ENCODE peak calls at places on chromosomes 1 and 21, in six cellular contexts. Q is AG04449; M is tibial nerve; I is WERI-Rb-1; E is left lung; D is CD8-positive, alpha-beta T cell. B is an unnamed sample.

GRCh38 chr1:115705085-115706008 is 63.2 kb downstream of the CASQ2 start:
- DNase-seq in Q (no peak), M (no peak), I (no peak), E (no peak), D (no peak), B (no peak)

GRCh38 chr1:154493276-154493675 is 8.7 kb upstream of the TDRD10 start:
- DNase-seq in Q (no peak), M (no peak), I (no peak), E (peak), D (no peak), B (no peak)

GRCh38 chr21:31198575-31198974 is 145.5 kb downstream of the TIAM1 start:
- DNase-seq in Q (peak), M (peak), I (no peak), E (no peak), D (no peak), B (peak)

GRCh38 chr1:200029035-200029623 is 1.6 kb downstream of the NR5A2 start:
- DNase-seq in Q (no peak), M (no peak), I (peak), E (no peak), D (no peak), B (no peak)

GRCh38 chr1:179587336-179587735 is 4.3 kb upstream of the TDRD5 start:
- DNase-seq in Q (no peak), M (no peak), I (no peak), E (no peak), D (no peak), B (no peak)

GRCh38 chr1:92329356-92330129 is 30.7 kb downstream of the RPAP2 start:
- DNase-seq in Q (peak), M (no peak), I (no peak), E (no peak), D (no peak), B (no peak)

GRCh38 chr21:35743571-35743970 is 316.8 kb downstream of the SETD4 start:
- DNase-seq in Q (no peak), M (no peak), I (no peak), E (no peak), D (no peak), B (no peak)

GRCh38 chr1:113388621-113389355 is 1.5 kb upstream of the MAGI3 start:
- DNase-seq in Q (no peak), M (no peak), I (peak), E (no peak), D (no peak), B (peak)

GRCh38 chr1:10722803-10723202 is 73.6 kb downstream of the CASZ1 start:
- DNase-seq in Q (no peak), M (no peak), I (no peak), E (no peak), D (no peak), B (no peak)

GRCh38 chr1:2111674-2112035 is 61.4 kb downstream of the PRKCZ start:
- DNase-seq in Q (no peak), M (no peak), I (no peak), E (no peak), D (no peak), B (no peak)

GRCh38 chr1:226884116-226884515 is 13.7 kb downstream of the PSEN2 start:
- DNase-seq in Q (no peak), M (no peak), I (peak), E (peak), D (no peak), B (no peak)

GRCh38 chr1:180486092-180486491 is 16.3 kb downstream of the ACBD6 start:
- DNase-seq in Q (no peak), M (no peak), I (no peak), E (no peak), D (no peak), B (no peak)

GRCh38 chr1:111789077-111789476 is 33.4 kb downstream of the DDX20 start:
- DNase-seq in Q (no peak), M (no peak), I (peak), E (no peak), D (no peak), B (no peak)

GRCh38 chr1:205066221-205066818 is 17.9 kb downstream of the TMEM81 start:
- DNase-seq in Q (no peak), M (no peak), I (peak), E (no peak), D (no peak), B (peak)

GRCh38 chr1:1371741-1372711 is 3.0 kb downstream of the AURKAIP1 start:
- DNase-seq in Q (no peak), M (peak), I (peak), E (no peak), D (peak), B (peak)

GRCh38 chr1:8947127-8947691 is 1.5 kb downstream of the CA6 start:
- DNase-seq in Q (no peak), M (no peak), I (no peak), E (no peak), D (no peak), B (no peak)

GRCh38 chr21:27213328-27213727 is 246.4 kb upstream of the ADAMTS5 start:
- DNase-seq in Q (no peak), M (no peak), I (no peak), E (no peak), D (no peak), B (peak)

DNA sequence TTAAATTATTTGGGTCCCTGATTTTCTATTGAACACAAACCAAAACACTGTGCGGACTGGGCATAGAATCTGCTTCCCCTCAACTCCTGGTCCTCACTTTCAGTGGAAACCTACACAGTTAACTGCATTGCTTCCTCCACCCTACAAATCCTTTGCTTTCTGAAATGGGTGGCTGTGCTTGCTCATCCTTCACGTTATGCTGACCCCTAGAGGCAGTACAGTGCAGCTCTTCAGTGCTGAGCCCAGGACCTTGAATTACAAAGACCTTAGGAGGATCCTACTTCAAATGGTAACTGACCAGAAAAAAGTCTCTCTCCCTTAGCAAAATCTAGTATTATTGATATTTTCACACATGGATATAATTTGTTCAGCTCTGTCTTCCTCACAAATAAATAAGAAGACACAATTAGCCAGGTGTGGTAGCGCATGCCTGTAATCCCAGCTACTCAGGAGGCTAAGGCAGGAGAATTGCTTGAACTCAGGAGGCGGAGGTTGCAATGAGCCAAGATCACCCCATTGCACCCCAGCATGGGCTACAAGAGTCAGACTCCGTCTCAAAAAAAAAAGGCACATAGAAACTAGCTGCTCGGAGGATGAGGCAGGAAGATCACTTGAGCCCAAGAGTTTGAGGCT is 63.4 kb upstream of the L1TD1 start:
- DNase-seq in Q (no peak), M (peak), I (peak), E (no peak), D (peak), B (peak)
- TF ChIP-seq CTCF in Q (peak), M (peak), I (peak), E (peak), D (peak), B (peak)

GRCh38 chr1:17356387-17356992 is 15.5 kb upstream of the PADI6 start:
- DNase-seq in Q (no peak), M (no peak), I (no peak), E (no peak), D (no peak), B (no peak)
- H3K4me3 ChIP-seq in Q (no peak), M (no peak), I (no peak), E (no peak), D (peak), B (no peak)

GRCh38 chr1:13228343-13228781 is 2.4 kb upstream of the PRAMEF18 start:
- DNase-seq in Q (no peak), M (no peak), I (peak), E (no peak), D (peak), B (no peak)
- TF ChIP-seq CTCF in Q (no peak), M (no peak), I (peak), E (peak), D (peak), B (no peak)

DNA sequence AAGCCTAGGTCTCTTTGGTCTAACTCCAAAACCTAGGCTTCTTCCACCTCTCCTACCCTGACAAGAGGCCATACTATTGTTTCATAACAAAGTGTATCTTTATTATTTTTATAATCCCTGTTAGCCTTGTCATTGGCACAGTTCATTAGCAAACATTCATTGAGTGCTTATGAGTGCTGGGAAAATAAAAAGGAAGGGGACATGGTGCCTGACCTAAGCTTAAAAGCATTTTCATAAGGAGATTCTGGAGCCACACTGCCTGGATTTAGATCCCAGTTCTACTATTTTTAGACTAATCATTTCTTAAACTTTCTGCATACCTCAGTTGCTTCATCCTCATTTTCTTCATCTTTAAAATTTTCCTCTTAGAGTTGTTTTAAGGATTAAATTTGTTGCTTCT is 251.1 kb upstream of the SGIP1 start:
- DNase-seq in Q (no peak), M (no peak), I (no peak), E (no peak), D (no peak), B (peak)
- H3K4me3 ChIP-seq in Q (no peak), M (no peak), I (no peak), E (no peak), D (no peak), B (no peak)

GRCh38 chr1:25204797-25205441 is 27.4 kb downstream of the SYF2 start:
- DNase-seq in Q (peak), M (no peak), I (no peak), E (no peak), D (peak), B (peak)
- TF ChIP-seq CTCF in Q (peak), M (peak), I (peak), E (peak), D (peak), B (peak)

DNA sequence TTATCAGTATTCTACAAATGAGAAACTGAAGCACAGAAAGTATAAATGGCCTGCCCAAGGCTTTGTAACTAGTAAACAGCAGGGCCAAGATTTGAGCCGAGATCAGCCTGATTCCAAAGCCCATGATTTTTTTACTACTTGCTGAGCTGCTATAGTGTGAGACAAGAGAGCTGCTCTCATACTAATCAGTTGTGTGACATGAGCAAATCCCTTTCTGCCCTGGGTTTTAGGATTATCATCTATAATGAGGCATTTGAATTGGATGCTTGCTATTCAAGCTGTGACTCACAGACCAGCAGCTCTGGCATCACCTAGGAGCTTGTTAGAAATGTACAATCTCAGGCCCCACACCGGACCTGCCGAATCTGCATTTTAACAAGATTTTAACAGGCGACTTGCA is 6.1 kb downstream of the LRRC53 start:
- DNase-seq in Q (no peak), M (no peak), I (peak), E (no peak), D (no peak), B (no peak)
- H3K4me3 ChIP-seq in Q (no peak), M (no peak), I (peak), E (no peak), D (no peak), B (no peak)

B was measured in fibroblast of the aortic adventitia.